ENCODE peak calls at places on chromosomes 16 and 17, in seven cellular contexts. E, S, T, Q, M, W and L are unnamed samples.
A peak's percentile ranks its signal among the peaks of the same experiment; 100 is the strongest.

GRCh38 chr17:17561408-17562144 is 29.9 kb downstream of the PEMT start:
- DNase-seq in E (peak; percentile 82), S (no peak), T (no peak), Q (no peak), M (no peak), W (no peak), L (no peak)

GRCh38 chr17:66836063-66837005 is 1.4 kb downstream of the CACNG5 start:
- DNase-seq in E (no peak), S (no peak), T (no peak), Q (no peak), M (no peak), W (no peak), L (no peak)

GRCh38 chr17:57682667-57683066 is 62.4 kb downstream of the CCDC182 start:
- DNase-seq in E (no peak), S (no peak), T (no peak), Q (no peak), M (no peak), W (no peak), L (no peak)

GRCh38 chr16:87608400-87608985 is 6.2 kb downstream of the JPH3 start:
- DNase-seq in E (peak; percentile 58), S (peak; percentile 55), T (peak; percentile 74), Q (peak; percentile 13), M (peak; percentile 52), W (peak; percentile 83), L (peak; percentile 12)

GRCh38 chr16:82899731-82900454 is 273.1 kb downstream of the CDH13 start:
- DNase-seq in E (no peak), S (no peak), T (no peak), Q (no peak), M (no peak), W (no peak), L (no peak)

GRCh38 chr17:16817201-16817600 is 127.2 kb downstream of the CCDC144A start:
- DNase-seq in E (no peak), S (no peak), T (no peak), Q (no peak), M (no peak), W (peak; percentile 27), L (no peak)

GRCh38 chr17:28865946-28866752 is 11.3 kb downstream of the ERAL1 start:
- DNase-seq in E (no peak), S (peak; percentile 36), T (peak; percentile 14), Q (no peak), M (no peak), W (no peak), L (no peak)

GRCh38 chr17:17305282-17305801 is 2.2 kb downstream of the NT5M start:
- DNase-seq in E (peak; percentile 39), S (no peak), T (peak; percentile 7), Q (no peak), M (no peak), W (no peak), L (peak; percentile 34)

GRCh38 chr17:6098466-6099180 is 28.4 kb downstream of the WSCD1 start:
- DNase-seq in E (no peak), S (no peak), T (peak; percentile 9), Q (no peak), M (no peak), W (peak; percentile 63), L (no peak)

GRCh38 chr17:44933824-44934744 is 13.5 kb downstream of the KIF18B start:
- DNase-seq in E (peak; percentile 11), S (no peak), T (no peak), Q (no peak), M (no peak), W (peak; percentile 25), L (no peak)

GRCh38 chr16:77408607-77409006 is 26.2 kb downstream of the ADAMTS18 start:
- DNase-seq in E (no peak), S (no peak), T (no peak), Q (no peak), M (no peak), W (no peak), L (no peak)

GRCh38 chr16:10663146-10663545 is 31.6 kb downstream of the TEKT5 start:
- DNase-seq in E (no peak), S (no peak), T (no peak), Q (no peak), M (no peak), W (no peak), L (no peak)

GRCh38 chr17:59492091-59492451 is 73.3 kb upstream of the DHX40 start:
- DNase-seq in E (no peak), S (no peak), T (no peak), Q (no peak), M (no peak), W (no peak), L (no peak)

GRCh38 chr17:32157225-32157624 is 14.9 kb downstream of the RHOT1 start:
- DNase-seq in E (no peak), S (no peak), T (peak; percentile 34), Q (no peak), M (peak; percentile 63), W (no peak), L (no peak)

GRCh38 chr16:23121024-23121423 is 28.2 kb downstream of the USP31 start:
- DNase-seq in E (no peak), S (peak; percentile 52), T (no peak), Q (no peak), M (no peak), W (no peak), L (no peak)

GRCh38 chr16:68097088-68097487 is 11.9 kb downstream of the NFATC3 start:
- DNase-seq in E (no peak), S (no peak), T (no peak), Q (no peak), M (no peak), W (no peak), L (no peak)

GRCh38 chr17:73045722-73046121 is 46.8 kb downstream of the SLC39A11 start:
- DNase-seq in E (no peak), S (no peak), T (no peak), Q (no peak), M (no peak), W (no peak), L (no peak)

GRCh38 chr16:77434365-77435239 is at the start of gene ADAMTS18:
- DNase-seq in E (no peak), S (no peak), T (no peak), Q (no peak), M (no peak), W (peak; percentile 66), L (no peak)

GRCh38 chr17:82449883-82450356 is 632 bp downstream of the CYBC1 start:
- DNase-seq in E (no peak), S (no peak), T (no peak), Q (no peak), M (no peak), W (no peak), L (no peak)

GRCh38 chr16:56343661-56344517 is 81.5 kb downstream of the AMFR start:
- DNase-seq in E (no peak), S (no peak), T (no peak), Q (no peak), M (no peak), W (no peak), L (no peak)

GRCh38 chr16:48109496-48109895 is 46.3 kb downstream of the ABCC12 start:
- DNase-seq in E (no peak), S (no peak), T (no peak), Q (no peak), M (no peak), W (no peak), L (no peak)
- H3K27ac ChIP-seq in E (no peak overlapping the region), S (no peak overlapping the region), T (no peak overlapping the region), Q (no peak overlapping the region), M (no peak overlapping the region), W (no peak overlapping the region), L (no peak overlapping the region)

DNA sequence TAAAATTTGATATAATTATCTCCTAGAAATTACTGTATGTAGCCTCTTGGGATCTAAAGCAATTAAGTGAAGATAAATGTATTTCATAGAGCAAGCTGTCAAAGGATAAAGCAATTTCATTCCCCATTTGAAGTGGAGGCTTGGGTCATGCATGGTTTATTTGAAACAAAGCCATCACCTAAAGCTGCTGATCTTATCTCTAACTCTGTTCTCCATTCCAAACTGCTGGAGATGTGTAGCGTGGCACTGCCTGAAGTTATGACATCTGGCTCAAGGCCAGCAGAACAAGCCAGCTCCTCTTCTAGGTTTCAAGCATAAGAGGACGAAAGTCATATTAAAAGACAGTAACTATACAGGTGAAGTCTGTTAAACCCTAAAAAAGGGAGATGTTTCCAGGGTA is 83.9 kb downstream of the HIC1 start:
- DNase-seq in E (no peak), S (peak; percentile 58), T (peak; percentile 61), Q (no peak), M (no peak), W (no peak), L (no peak)
- TF ChIP-seq CTCF in E (no peak), S (no peak), T (no peak), Q (no peak), M (no peak), W (no peak), L (no peak)

GRCh38 chr17:76840443-76840767 is 27.8 kb upstream of the MGAT5B start:
- DNase-seq in E (no peak), S (no peak), T (no peak), Q (no peak), M (no peak), W (peak; percentile 57), L (no peak)

GRCh38 chr17:76844485-76844829 is 23.7 kb upstream of the MGAT5B start:
- DNase-seq in E (no peak), S (peak; percentile 83), T (no peak), Q (no peak), M (no peak), W (no peak), L (no peak)

GRCh38 chr17:76843703-76844484 is 24.3 kb upstream of the MGAT5B start:
- DNase-seq in E (no peak), S (peak; percentile 61), T (peak; percentile 13), Q (no peak), M (no peak), W (peak; percentile 54), L (no peak)

GRCh38 chr17:76841776-76842405 is 26.3 kb upstream of the MGAT5B start:
- DNase-seq in E (no peak), S (peak; percentile 89), T (no peak), Q (no peak), M (no peak), W (peak; percentile 62), L (no peak)

DNA sequence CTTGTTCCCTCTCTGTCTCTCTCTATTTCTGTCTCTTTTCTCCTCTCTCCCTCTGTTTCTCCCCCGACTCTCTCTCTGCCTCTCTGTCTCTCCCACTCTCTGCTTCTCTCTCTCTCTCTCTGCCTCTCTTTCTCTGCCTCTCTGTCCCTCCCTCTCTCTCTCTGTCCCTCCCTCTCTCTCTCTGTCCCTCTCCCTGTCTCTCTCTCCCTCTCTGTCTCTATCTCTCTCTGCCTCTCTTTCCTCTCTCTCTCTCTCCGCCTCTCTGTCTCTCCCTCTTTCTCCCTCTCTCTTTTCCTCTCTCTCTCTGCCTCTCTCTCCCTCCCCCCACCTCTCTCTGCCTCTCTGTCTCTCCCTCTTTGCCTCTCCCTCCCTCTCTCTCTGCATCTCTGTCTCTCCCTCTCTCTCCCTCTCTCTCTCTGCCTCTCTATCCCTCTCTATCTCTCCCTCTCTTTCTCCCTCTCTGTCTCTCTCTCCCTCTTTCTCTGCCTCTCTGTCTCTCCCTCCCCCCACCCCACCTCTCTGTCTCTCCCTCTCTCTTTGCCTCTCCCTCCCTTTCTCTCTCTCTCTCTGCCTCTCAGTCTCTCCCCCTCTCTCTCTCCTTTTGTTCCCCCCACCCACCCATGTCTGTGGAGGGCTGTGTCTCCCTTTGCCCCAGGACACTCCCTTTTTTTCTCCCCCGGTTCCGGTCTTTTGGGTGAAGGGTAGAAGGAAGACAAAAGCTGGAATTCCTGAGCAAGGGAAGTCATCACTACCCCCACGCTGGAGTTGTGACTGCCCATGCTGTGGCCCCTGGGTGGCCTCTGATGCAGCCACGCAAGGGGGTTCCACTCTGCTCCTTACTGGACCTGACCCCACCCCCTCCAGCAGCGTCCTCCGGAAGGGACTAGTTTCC is 27.1 kb upstream of the MGAT5B start:
- DNase-seq in E (no peak), S (peak; percentile 70), T (peak; percentile 24), Q (no peak), M (no peak), W (no peak), L (no peak)
- H3K27me3 ChIP-seq in E (peaks cover 16% of the 10 kb centered on the region), S (no peaks in the 10 kb centered on the region), T (peaks cover 32% of the 10 kb centered on the region), Q (peaks cover 25% of the 10 kb centered on the region), M (peaks cover 44% of the 10 kb centered on the region), W (no peaks in the 10 kb centered on the region), L (peaks cover 53% of the 10 kb centered on the region)

GRCh38 chr16:81263470-81264200 is 25.1 kb downstream of the BCO1 start:
- DNase-seq in E (peak; percentile 42), S (no peak), T (peak; percentile 78), Q (no peak), M (peak; percentile 45), W (no peak), L (no peak)
- H3K27ac ChIP-seq in E (no peak overlapping the region), S (no peak overlapping the region), T (no peak overlapping the region), Q (no peak overlapping the region), M (no peak overlapping the region), W (no peak overlapping the region), L (no peak overlapping the region)